ENCODE peak calls at places on chromosomes 3 and 15, in six cellular contexts. N is DND-41, W is body of pancreas, U is ovary, J is PC-3, C is mammary epithelial cell. Q is an unnamed sample.

GRCh38 chr3:152285509-152285908 is 16.8 kb downstream of the MBNL1 start:
- DNase-seq in N (no peak), J (no peak), C (no peak), U (no peak), W (no peak), Q (no peak)

GRCh38 chr15:79849789-79850188 is 47.0 kb downstream of the MTHFS start:
- DNase-seq in J (peak; percentile 41), U (no peak), C (no peak), N (peak; percentile 25), W (peak; percentile 20), Q (no peak)

GRCh38 chr3:32238816-32239637 is 547 bp downstream of the CMTM8 start:
- DNase-seq in C (peak; percentile 42), U (no peak), J (peak; percentile 39), W (peak; percentile 75), N (peak; percentile 52), Q (no peak)

GRCh38 chr3:152222327-152222726 is 46.4 kb upstream of the MBNL1 start:
- DNase-seq in C (peak; percentile 38), N (no peak), W (no peak), U (no peak), J (peak; percentile 55), Q (no peak)

GRCh38 chr3:15682766-15683165 is 81.2 kb downstream of the BTD start:
- DNase-seq in J (no peak), N (no peak), U (no peak), C (no peak), W (no peak), Q (no peak)

GRCh38 chr3:113660901-113661300 is 35.5 kb downstream of the USF3 start:
- DNase-seq in N (no peak), C (no peak), U (no peak), W (peak; percentile 62), J (no peak), Q (no peak)

GRCh38 chr3:123884258-123884831 is at the start of gene MYLK:
- DNase-seq in N (no peak), W (peak; percentile 87), C (peak; percentile 85), U (peak; percentile 44), J (peak; percentile 85), Q (peak; percentile 16)

GRCh38 chr15:68818671-68819450 is 1.8 kb downstream of the ANP32A start:
- DNase-seq in C (peak; percentile 47), W (peak; percentile 63), N (peak; percentile 68), J (peak; percentile 35), U (peak; percentile 59), Q (peak; percentile 40)

GRCh38 chr15:43509002-43509922 is 8.1 kb upstream of the MAP1A start:
- DNase-seq in N (no peak), U (no peak), W (no peak), J (no peak), C (no peak), Q (peak; percentile 32)

GRCh38 chr15:20356444-20357138 is 185.0 kb downstream of the GOLGA6L6 start:
- DNase-seq in N (peak; percentile 81), C (no peak), U (no peak), J (peak; percentile 91), W (no peak), Q (no peak)

GRCh38 chr3:81910244-81910852 is 148.9 kb upstream of the GBE1 start:
- DNase-seq in C (peak; percentile 24), N (peak; percentile 30), W (peak; percentile 27), U (no peak), J (peak; percentile 69), Q (peak; percentile 17)

GRCh38 chr15:60798821-60799220 is 319.9 kb upstream of the ICE2 start:
- DNase-seq in W (peak; percentile 14), N (no peak), U (no peak), J (no peak), C (peak; percentile 72), Q (no peak)

GRCh38 chr3:118108176-118108575 is 926.5 kb downstream of the IGSF11 start:
- DNase-seq in C (no peak), U (no peak), W (no peak), J (no peak), N (no peak), Q (no peak)

GRCh38 chr3:194368918-194369317 is 625 bp downstream of the LRRC15 start:
- DNase-seq in C (no peak), N (no peak), U (no peak), W (no peak), J (no peak), Q (no peak)

GRCh38 chr3:197960694-197961581 is 921 bp downstream of the LMLN start:
- DNase-seq in J (no peak), N (no peak), C (no peak), W (no peak), U (no peak), Q (no peak)

GRCh38 chr3:42055291-42055690 is 35.9 kb upstream of the TRAK1 start:
- DNase-seq in N (no peak), U (no peak), J (peak; percentile 43), C (peak; percentile 89), W (no peak), Q (no peak)

GRCh38 chr3:37988931-37989525 is 1.6 kb upstream of the VILL start:
- DNase-seq in J (no peak), C (no peak), N (no peak), W (no peak), U (no peak), Q (peak; percentile 10)

GRCh38 chr3:57179580-57180410 is 14.6 kb upstream of the IL17RD start:
- DNase-seq in W (no peak), C (no peak), N (no peak), U (no peak), J (peak; percentile 59), Q (no peak)

GRCh38 chr15:92510163-92510882 is 116.6 kb downstream of the ST8SIA2 start:
- DNase-seq in U (no peak), J (peak; percentile 5), W (no peak), C (peak; percentile 51), N (no peak), Q (no peak)

GRCh38 chr3:194134231-194134756 is 1.7 kb upstream of the HES1 start:
- DNase-seq in J (no peak), U (no peak), C (no peak), N (peak; percentile 75), W (no peak), Q (peak; percentile 35)

GRCh38 chr15:60426870-60427528 is 29.2 kb upstream of the ANXA2 start:
- DNase-seq in J (peak; percentile 74), U (no peak), W (no peak), N (no peak), C (peak; percentile 70), Q (no peak)

GRCh38 chr15:60379466-60380274 is 18.1 kb downstream of the ANXA2 start:
- DNase-seq in N (no peak), J (peak; percentile 86), U (no peak), W (peak; percentile 52), C (peak; percentile 93), Q (no peak)

GRCh38 chr15:88608607-88609181 is 12.4 kb upstream of the AEN start:
- DNase-seq in N (no peak), W (no peak), J (peak; percentile 43), U (no peak), C (no peak), Q (no peak)

GRCh38 chr3:71111784-71112440 is 471.6 kb downstream of the FOXP1 start:
- DNase-seq in W (no peak), N (no peak), C (peak; percentile 89), U (no peak), J (peak; percentile 98), Q (no peak)

GRCh38 chr3:20658491-20658890 is 472.5 kb upstream of the SGO1 start:
- DNase-seq in J (no peak), N (no peak), C (no peak), U (no peak), W (no peak), Q (no peak)

GRCh38 chr15:34154725-34155204 is 52.9 kb downstream of the PGBD4 start:
- DNase-seq in U (no peak), J (peak; percentile 77), W (no peak), N (no peak), C (peak; percentile 79), Q (no peak)
- H3K36me3 ChIP-seq in U (no peaks in the 10 kb centered on the region), J (peaks cover 98% of the 10 kb centered on the region), W (peaks cover 10% of the 10 kb centered on the region), N (peaks cover 77% of the 10 kb centered on the region), C (peaks cover 14% of the 10 kb centered on the region), Q (no peaks in the 10 kb centered on the region)

GRCh38 chr3:30693470-30694120 is 87.2 kb downstream of the TGFBR2 start:
- DNase-seq in U (no peak), J (peak; percentile 82), C (peak; percentile 41), W (peak; percentile 60), N (peak; percentile 63), Q (peak; percentile 42)

GRCh38 chr3:30691249-30691880 is 85.0 kb downstream of the TGFBR2 start:
- DNase-seq in W (no peak), N (no peak), J (no peak), C (no peak), U (no peak), Q (no peak)

GRCh38 chr3:30692498-30693130 is 86.2 kb downstream of the TGFBR2 start:
- DNase-seq in W (no peak), U (no peak), C (no peak), N (no peak), J (peak; percentile 50), Q (no peak)

GRCh38 chr3:30690199-30690598 is 83.8 kb downstream of the TGFBR2 start:
- DNase-seq in N (no peak), J (no peak), W (no peak), C (no peak), U (no peak), Q (no peak)

DNA sequence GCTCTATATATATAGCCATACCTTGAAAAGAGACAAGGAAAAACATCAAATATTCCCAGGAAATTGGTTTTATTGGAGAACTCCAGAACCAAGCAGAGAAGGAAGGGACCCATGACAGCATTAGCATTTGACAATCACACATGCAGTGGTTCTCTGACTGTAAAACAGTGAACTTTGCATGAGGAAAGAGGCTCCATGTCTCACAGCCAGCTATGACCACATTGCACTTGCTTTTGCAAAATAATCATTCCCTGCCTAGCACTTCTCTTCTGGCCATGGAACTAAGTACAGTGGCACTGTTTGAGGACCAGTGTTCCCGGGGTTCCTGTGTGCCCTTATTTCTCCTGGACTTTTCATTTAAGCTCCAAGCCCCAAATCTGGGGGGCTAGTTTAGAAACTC is 85.5 kb downstream of the TGFBR2 start:
- DNase-seq in W (no peak), N (no peak), C (no peak), J (no peak), U (no peak), Q (no peak)
- H3K36me3 ChIP-seq in W (no peaks in the 10 kb centered on the region), N (peaks cover 87% of the 10 kb centered on the region), C (peaks cover 74% of the 10 kb centered on the region), J (peaks cover 62% of the 10 kb centered on the region), U (no peaks in the 10 kb centered on the region), Q (no peaks in the 10 kb centered on the region)

DNA sequence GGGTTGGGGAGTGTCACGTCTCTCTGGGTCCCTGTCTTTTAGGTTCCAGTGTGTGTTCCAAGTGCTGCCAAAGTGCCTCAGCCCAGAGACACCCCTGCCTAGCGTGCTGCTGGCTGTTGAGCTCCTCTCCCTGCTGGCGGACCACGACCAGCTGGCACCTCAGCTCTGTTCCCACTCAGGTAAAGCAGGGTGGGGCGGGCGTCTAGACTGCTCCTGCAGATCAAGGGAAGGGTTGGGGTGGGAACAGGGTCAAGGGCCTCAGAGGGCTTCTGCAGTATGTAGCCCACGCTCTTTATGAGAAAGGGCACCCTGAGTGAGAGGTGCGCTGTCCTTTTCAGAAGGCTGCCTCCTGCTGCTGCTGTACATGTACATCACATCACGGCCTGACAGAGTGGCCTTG is 17.2 kb downstream of the ATRIP start:
- DNase-seq in C (no peak), J (no peak), W (no peak), N (no peak), U (no peak), Q (no peak)
- H3K36me3 ChIP-seq in C (peaks cover 18% of the 10 kb centered on the region), J (peaks cover 34% of the 10 kb centered on the region), W (peaks cover 12% of the 10 kb centered on the region), N (peaks cover 59% of the 10 kb centered on the region), U (no peaks in the 10 kb centered on the region), Q (peaks cover 74% of the 10 kb centered on the region)

DNA sequence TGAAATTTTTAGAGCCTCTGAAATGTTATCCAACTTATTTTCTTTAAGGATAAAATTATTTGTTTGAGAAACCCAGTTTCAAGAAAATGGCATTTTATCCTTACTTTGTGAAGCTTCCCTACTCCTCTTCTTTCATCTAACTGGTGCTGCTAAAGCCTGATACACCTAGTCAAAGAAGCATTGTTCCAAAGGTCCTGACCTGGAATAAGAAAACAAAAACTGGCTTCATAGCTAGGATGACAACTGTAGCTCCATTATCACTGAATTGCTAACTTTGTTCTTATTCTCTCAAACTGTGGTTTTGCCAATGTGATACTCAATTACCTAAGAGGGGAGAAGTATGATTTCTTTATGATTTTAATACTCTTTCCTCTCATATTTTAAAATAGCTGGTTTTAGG is 27.6 kb upstream of the ATP2C1 start:
- DNase-seq in W (no peak), C (peak; percentile 31), U (no peak), N (no peak), J (no peak), Q (no peak)
- H3K36me3 ChIP-seq in W (no peaks in the 10 kb centered on the region), C (no peaks in the 10 kb centered on the region), U (no peaks in the 10 kb centered on the region), N (no peaks in the 10 kb centered on the region), J (no peaks in the 10 kb centered on the region), Q (no peaks in the 10 kb centered on the region)